ENCODE peak calls at places on chromosomes 13 and 19, in six cellular contexts. One of them, this sample, is unnamed.

GRCh38 chr13:32881074-32881791 is 135.0 kb upstream of the KL start:
- DNase-seq in body of pancreas: no peak
- DNase-seq in lower leg skin: no peak
- DNase-seq in esophagus squamous epithelium: no peak
- DNase-seq in IMR-90: peak; percentile 82
- DNase-seq in breast epithelium: no peak
- DNase-seq in this sample: peak; percentile 44

GRCh38 chr13:76937416-76937815 is 10.9 kb upstream of the ACOD1 start:
- DNase-seq in body of pancreas: no peak
- DNase-seq in lower leg skin: peak; percentile 43
- DNase-seq in esophagus squamous epithelium: no peak
- DNase-seq in IMR-90: peak; percentile 97
- DNase-seq in breast epithelium: no peak
- DNase-seq in this sample: no peak

GRCh38 chr13:35891973-35892441 is 239.2 kb downstream of the DCLK1 start:
- DNase-seq in body of pancreas: no peak
- DNase-seq in lower leg skin: no peak
- DNase-seq in esophagus squamous epithelium: no peak
- DNase-seq in IMR-90: peak; percentile 40
- DNase-seq in breast epithelium: no peak
- DNase-seq in this sample: no peak

GRCh38 chr13:74889321-74889720 is 592.6 kb downstream of the TBC1D4 start:
- DNase-seq in body of pancreas: no peak
- DNase-seq in lower leg skin: no peak
- DNase-seq in esophagus squamous epithelium: no peak
- DNase-seq in IMR-90: no peak
- DNase-seq in breast epithelium: no peak
- DNase-seq in this sample: no peak

GRCh38 chr13:25319781-25320180 is 18.4 kb downstream of the NUP58 start:
- DNase-seq in body of pancreas: no peak
- DNase-seq in lower leg skin: no peak
- DNase-seq in esophagus squamous epithelium: no peak
- DNase-seq in IMR-90: peak; percentile 17
- DNase-seq in breast epithelium: no peak
- DNase-seq in this sample: no peak

GRCh38 chr13:91017031-91017668 is 330.3 kb upstream of the MIR17HG start:
- DNase-seq in body of pancreas: peak; percentile 57
- DNase-seq in lower leg skin: no peak
- DNase-seq in esophagus squamous epithelium: no peak
- DNase-seq in IMR-90: peak; percentile 9
- DNase-seq in breast epithelium: no peak
- DNase-seq in this sample: peak; percentile 65

GRCh38 chr13:22114630-22115311 is 443.9 kb downstream of the FGF9 start:
- DNase-seq in body of pancreas: no peak
- DNase-seq in lower leg skin: no peak
- DNase-seq in esophagus squamous epithelium: no peak
- DNase-seq in IMR-90: peak; percentile 78
- DNase-seq in breast epithelium: no peak
- DNase-seq in this sample: peak; percentile 81

GRCh38 chr13:63370101-63370500 is 1954.5 kb upstream of the PCDH20 start:
- DNase-seq in body of pancreas: no peak
- DNase-seq in lower leg skin: no peak
- DNase-seq in esophagus squamous epithelium: no peak
- DNase-seq in IMR-90: no peak
- DNase-seq in breast epithelium: no peak
- DNase-seq in this sample: no peak

GRCh38 chr19:32318884-32319520 is 26.4 kb upstream of the ZNF507 start:
- DNase-seq in body of pancreas: no peak
- DNase-seq in lower leg skin: no peak
- DNase-seq in esophagus squamous epithelium: no peak
- DNase-seq in IMR-90: no peak
- DNase-seq in breast epithelium: no peak
- DNase-seq in this sample: peak; percentile 30

GRCh38 chr13:102484329-102484728 is 82.5 kb upstream of the FGF14 start:
- DNase-seq in body of pancreas: no peak
- DNase-seq in lower leg skin: no peak
- DNase-seq in esophagus squamous epithelium: no peak
- DNase-seq in IMR-90: peak; percentile 4
- DNase-seq in breast epithelium: no peak
- DNase-seq in this sample: peak; percentile 10

GRCh38 chr13:74444877-74445479 is 310.8 kb upstream of the KLF12 start:
- DNase-seq in body of pancreas: no peak
- DNase-seq in lower leg skin: no peak
- DNase-seq in esophagus squamous epithelium: no peak
- DNase-seq in IMR-90: peak; percentile 14
- DNase-seq in breast epithelium: no peak
- DNase-seq in this sample: no peak

GRCh38 chr19:56637976-56638555 is 4.9 kb upstream of the SMIM17 start:
- DNase-seq in body of pancreas: peak; percentile 56
- DNase-seq in lower leg skin: peak; percentile 15
- DNase-seq in esophagus squamous epithelium: no peak
- DNase-seq in IMR-90: peak; percentile 65
- DNase-seq in breast epithelium: peak; percentile 76
- DNase-seq in this sample: peak; percentile 85

GRCh38 chr19:35911790-35912189 is 3.7 kb upstream of the TYROBP start:
- DNase-seq in body of pancreas: peak; percentile 81
- DNase-seq in lower leg skin: no peak
- DNase-seq in esophagus squamous epithelium: no peak
- DNase-seq in IMR-90: peak; percentile 38
- DNase-seq in breast epithelium: peak; percentile 75
- DNase-seq in this sample: no peak

DNA sequence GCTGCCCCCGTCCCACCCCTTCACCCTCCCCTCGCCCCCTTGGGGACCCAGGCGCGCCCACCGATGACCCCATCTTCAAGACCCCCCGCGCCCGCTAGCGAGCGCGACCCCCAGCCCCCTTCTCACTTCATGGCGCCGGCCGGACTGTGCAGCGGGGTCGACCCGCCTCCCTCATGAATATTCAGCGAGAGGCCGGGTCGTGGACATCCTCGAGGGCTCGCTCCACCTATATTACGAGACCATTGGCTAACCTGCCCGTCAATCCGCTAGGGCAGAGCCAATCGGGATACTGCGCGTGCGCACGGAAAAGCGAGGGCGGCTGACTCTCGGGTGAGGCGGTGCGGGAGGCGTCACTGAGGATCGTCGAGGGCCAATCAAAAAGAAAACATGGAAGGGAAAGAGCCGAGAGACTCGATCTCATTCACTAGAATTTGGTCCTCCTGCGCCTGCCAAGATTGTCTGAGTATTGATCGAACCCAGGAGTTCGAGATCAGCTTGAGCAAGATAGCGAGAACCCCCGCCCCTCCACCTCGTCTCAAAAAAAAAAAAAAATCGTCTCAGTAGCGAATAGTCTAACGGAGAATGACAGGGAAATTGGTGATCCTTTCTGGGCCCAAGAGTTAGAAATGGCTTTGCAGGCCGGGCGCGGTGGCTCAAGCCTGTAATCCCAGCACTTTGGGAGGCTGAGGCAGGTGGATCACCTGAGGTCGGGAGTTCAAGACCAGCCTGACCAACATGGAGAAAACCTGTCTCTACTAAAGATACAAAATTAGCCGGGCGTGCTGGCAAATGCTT is at the start of gene ERCC2:
- DNase-seq in body of pancreas: peak; percentile 100
- DNase-seq in lower leg skin: peak; percentile 99
- DNase-seq in esophagus squamous epithelium: peak; percentile 95
- DNase-seq in IMR-90: peak; percentile 99
- DNase-seq in breast epithelium: peak; percentile 100
- DNase-seq in this sample: peak; percentile 95
- TF ChIP-seq POLR2A in body of pancreas: no peak
- TF ChIP-seq POLR2A in lower leg skin: no peak
- TF ChIP-seq POLR2A in esophagus squamous epithelium: peak; percentile 18
- TF ChIP-seq POLR2A in IMR-90: no peak
- TF ChIP-seq POLR2A in breast epithelium: no peak
- TF ChIP-seq POLR2A in this sample: peak; percentile 61

GRCh38 chr13:114234266-114234644 is 442 bp upstream of the CDC16 start:
- DNase-seq in body of pancreas: no peak
- DNase-seq in lower leg skin: no peak
- DNase-seq in esophagus squamous epithelium: no peak
- DNase-seq in IMR-90: no peak
- DNase-seq in breast epithelium: no peak
- DNase-seq in this sample: no peak

GRCh38 chr13:114235697-114236096 is 1.0 kb downstream of the CDC16 start:
- DNase-seq in body of pancreas: no peak
- DNase-seq in lower leg skin: no peak
- DNase-seq in esophagus squamous epithelium: no peak
- DNase-seq in IMR-90: no peak
- DNase-seq in breast epithelium: no peak
- DNase-seq in this sample: no peak

GRCh38 chr13:114237415-114238112 is 2.9 kb downstream of the CDC16 start:
- DNase-seq in body of pancreas: no peak
- DNase-seq in lower leg skin: no peak
- DNase-seq in esophagus squamous epithelium: no peak
- DNase-seq in IMR-90: no peak
- DNase-seq in breast epithelium: no peak
- DNase-seq in this sample: no peak

GRCh38 chr13:114234645-114235421 is at the start of gene CDC16:
- DNase-seq in body of pancreas: peak; percentile 94
- DNase-seq in lower leg skin: peak; percentile 89
- DNase-seq in esophagus squamous epithelium: peak; percentile 57
- DNase-seq in IMR-90: peak; percentile 89
- DNase-seq in breast epithelium: peak; percentile 91
- DNase-seq in this sample: peak; percentile 96

DNA sequence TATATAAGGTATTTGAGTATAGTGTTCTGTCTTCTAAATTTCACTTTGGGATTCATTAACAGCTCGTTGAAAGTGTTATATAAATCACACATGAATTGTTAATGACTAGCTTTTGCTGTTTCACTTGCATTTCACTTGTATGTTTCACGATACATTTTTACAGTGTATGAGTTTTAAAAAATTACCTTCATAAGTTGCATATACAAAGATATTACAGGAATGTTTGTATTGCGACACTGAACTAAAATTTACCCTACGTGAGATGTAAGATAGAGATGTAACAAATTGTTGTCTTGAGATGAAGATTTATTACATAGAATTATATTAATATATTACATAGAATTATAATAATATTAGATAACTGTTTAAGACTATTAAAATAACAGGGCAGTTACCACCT is 1.5 kb downstream of the CDC16 start:
- DNase-seq in body of pancreas: no peak
- DNase-seq in lower leg skin: no peak
- DNase-seq in esophagus squamous epithelium: no peak
- DNase-seq in IMR-90: no peak
- DNase-seq in breast epithelium: no peak
- DNase-seq in this sample: no peak
- H3K4me3 ChIP-seq in body of pancreas: no peak overlapping the region
- H3K4me3 ChIP-seq in lower leg skin: no peak overlapping the region
- H3K4me3 ChIP-seq in esophagus squamous epithelium: peak overlapping the region; percentile 91
- H3K4me3 ChIP-seq in IMR-90: peak overlapping the region; percentile 99
- H3K4me3 ChIP-seq in breast epithelium: peak overlapping the region; percentile 88
- H3K4me3 ChIP-seq in this sample: peak overlapping the region; percentile 79

GRCh38 chr19:50330365-50331078 is 1.3 kb upstream of the KCNC3 start:
- DNase-seq in body of pancreas: peak; percentile 82
- DNase-seq in lower leg skin: peak; percentile 43
- DNase-seq in esophagus squamous epithelium: no peak
- DNase-seq in IMR-90: peak; percentile 1
- DNase-seq in breast epithelium: peak; percentile 81
- DNase-seq in this sample: peak; percentile 79
- TF ChIP-seq POLR2A in body of pancreas: no peak
- TF ChIP-seq POLR2A in lower leg skin: no peak
- TF ChIP-seq POLR2A in esophagus squamous epithelium: no peak
- TF ChIP-seq POLR2A in IMR-90: no peak
- TF ChIP-seq POLR2A in breast epithelium: no peak
- TF ChIP-seq POLR2A in this sample: no peak

GRCh38 chr19:13022111-13022858 is 27.0 kb downstream of the NFIX start:
- DNase-seq in body of pancreas: no peak
- DNase-seq in lower leg skin: no peak
- DNase-seq in esophagus squamous epithelium: no peak
- DNase-seq in IMR-90: peak; percentile 76
- DNase-seq in breast epithelium: no peak
- DNase-seq in this sample: no peak

GRCh38 chr19:13022859-13023636 is 27.8 kb downstream of the NFIX start:
- DNase-seq in body of pancreas: peak; percentile 57
- DNase-seq in lower leg skin: peak; percentile 91
- DNase-seq in esophagus squamous epithelium: no peak
- DNase-seq in IMR-90: peak; percentile 95
- DNase-seq in breast epithelium: peak; percentile 91
- DNase-seq in this sample: peak; percentile 32

GRCh38 chr19:13024958-13025653 is 29.8 kb downstream of the NFIX start:
- DNase-seq in body of pancreas: no peak
- DNase-seq in lower leg skin: no peak
- DNase-seq in esophagus squamous epithelium: no peak
- DNase-seq in IMR-90: no peak
- DNase-seq in breast epithelium: no peak
- DNase-seq in this sample: no peak

GRCh38 chr19:13024126-13024957 is 29.1 kb downstream of the NFIX start:
- DNase-seq in body of pancreas: no peak
- DNase-seq in lower leg skin: no peak
- DNase-seq in esophagus squamous epithelium: no peak
- DNase-seq in IMR-90: peak; percentile 45
- DNase-seq in breast epithelium: no peak
- DNase-seq in this sample: no peak

DNA sequence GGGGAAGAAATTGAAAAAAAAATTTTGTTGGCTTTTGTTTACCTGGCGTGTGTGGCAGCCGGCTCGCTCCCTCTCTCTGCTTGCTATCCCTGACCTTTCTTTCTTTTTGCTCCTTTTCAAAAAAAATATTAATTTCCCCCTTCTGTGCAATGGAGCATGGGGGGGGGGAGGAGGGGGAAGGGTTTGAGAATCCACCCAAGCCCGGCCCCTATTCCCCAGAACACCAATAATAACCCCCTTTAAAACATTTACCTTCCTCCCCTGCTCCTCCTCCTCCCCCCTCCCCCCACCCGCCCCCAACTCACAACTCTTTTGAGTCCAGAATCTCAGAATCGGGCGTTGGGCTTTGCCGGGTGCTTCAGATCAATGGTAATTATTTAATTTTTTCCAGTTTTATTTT is 28.4 kb downstream of the NFIX start:
- DNase-seq in body of pancreas: no peak
- DNase-seq in lower leg skin: no peak
- DNase-seq in esophagus squamous epithelium: no peak
- DNase-seq in IMR-90: no peak
- DNase-seq in breast epithelium: no peak
- DNase-seq in this sample: no peak
- H3K4me3 ChIP-seq in body of pancreas: no peak overlapping the region
- H3K4me3 ChIP-seq in lower leg skin: no peak overlapping the region
- H3K4me3 ChIP-seq in esophagus squamous epithelium: peak overlapping the region; percentile 30
- H3K4me3 ChIP-seq in IMR-90: peak overlapping the region; percentile 55
- H3K4me3 ChIP-seq in breast epithelium: peak overlapping the region; percentile 75
- H3K4me3 ChIP-seq in this sample: no peak overlapping the region

GRCh38 chr13:46097663-46098062 is 7.2 kb downstream of the CPB2 start:
- DNase-seq in body of pancreas: no peak
- DNase-seq in lower leg skin: no peak
- DNase-seq in esophagus squamous epithelium: no peak
- DNase-seq in IMR-90: no peak
- DNase-seq in breast epithelium: no peak
- DNase-seq in this sample: no peak

GRCh38 chr13:46103037-46103436 is 1.8 kb downstream of the CPB2 start:
- DNase-seq in body of pancreas: no peak
- DNase-seq in lower leg skin: no peak
- DNase-seq in esophagus squamous epithelium: no peak
- DNase-seq in IMR-90: no peak
- DNase-seq in breast epithelium: no peak
- DNase-seq in this sample: no peak

GRCh38 chr13:46101488-46102289 is 3.1 kb downstream of the CPB2 start:
- DNase-seq in body of pancreas: no peak
- DNase-seq in lower leg skin: no peak
- DNase-seq in esophagus squamous epithelium: no peak
- DNase-seq in IMR-90: no peak
- DNase-seq in breast epithelium: no peak
- DNase-seq in this sample: peak; percentile 59

GRCh38 chr13:46100191-46100877 is 4.5 kb downstream of the CPB2 start:
- DNase-seq in body of pancreas: no peak
- DNase-seq in lower leg skin: no peak
- DNase-seq in esophagus squamous epithelium: no peak
- DNase-seq in IMR-90: no peak
- DNase-seq in breast epithelium: no peak
- DNase-seq in this sample: peak; percentile 72

GRCh38 chr13:46101002-46101401 is 3.8 kb downstream of the CPB2 start:
- DNase-seq in body of pancreas: no peak
- DNase-seq in lower leg skin: no peak
- DNase-seq in esophagus squamous epithelium: no peak
- DNase-seq in IMR-90: no peak
- DNase-seq in breast epithelium: no peak
- DNase-seq in this sample: no peak
- TF ChIP-seq POLR2A in body of pancreas: no peak
- TF ChIP-seq POLR2A in lower leg skin: no peak
- TF ChIP-seq POLR2A in esophagus squamous epithelium: no peak
- TF ChIP-seq POLR2A in IMR-90: no peak
- TF ChIP-seq POLR2A in breast epithelium: no peak
- TF ChIP-seq POLR2A in this sample: no peak

This sample was measured in NB4.